ENCODE peak calls at places on chromosome 19, in nine cellular contexts. P is ascending aorta; U is heart right ventricle; R is BJ; Q is CD8-positive, alpha-beta memory T cell; O is uterus; F is effector memory CD4-positive, alpha-beta T cell; I is ovary; Y is neural progenitor cell. L is an unnamed sample. For H3K27me3, the result is how much of the 10 kb centered on the place peaks cover.

GRCh38 chr19:38433268-38433733 is at the start of gene RYR1:
- DNase-seq in P (no peak), U (peak), R (no peak), Q (no peak), O (no peak), F (no peak), I (no peak), Y (peak), L (peak)

GRCh38 chr19:52592301-52592700 is 22.2 kb downstream of the ZNF701 start:
- DNase-seq in P (no peak), U (no peak), R (no peak), Q (no peak), O (no peak), F (no peak), I (no peak), Y (no peak), L (no peak)

GRCh38 chr19:47353307-47353712 is 4.2 kb downstream of the DHX34 start:
- DNase-seq in P (no peak), U (peak), R (no peak), Q (no peak), O (no peak), F (no peak), I (no peak), Y (no peak), L (no peak)

GRCh38 chr19:17027428-17027816 is 812 bp upstream of the CPAMD8 start:
- DNase-seq in P (no peak), U (no peak), R (no peak), Q (no peak), O (no peak), F (no peak), I (no peak), Y (no peak), L (peak)

GRCh38 chr19:47002853-47003610 is 16.6 kb upstream of the NPAS1 start:
- DNase-seq in P (no peak), U (no peak), R (no peak), Q (no peak), O (no peak), F (no peak), I (no peak), Y (no peak), L (no peak)

GRCh38 chr19:18388328-18389094 is 2.6 kb downstream of the GDF15 start:
- DNase-seq in P (no peak), U (peak), R (no peak), Q (peak), O (peak), F (peak), I (peak), Y (peak), L (peak)

GRCh38 chr19:15672580-15673175 is at the start of gene CYP4F12:
- DNase-seq in P (no peak), U (peak), R (no peak), Q (peak), O (peak), F (no peak), I (peak), Y (no peak), L (peak)

GRCh38 chr19:37902668-37903067 is 3.7 kb downstream of the WDR87 start:
- DNase-seq in P (no peak), U (peak), R (no peak), Q (peak), O (peak), F (peak), I (peak), Y (peak), L (peak)

GRCh38 chr19:45958763-45959516 is 14.7 kb downstream of the NOVA2 start:
- DNase-seq in P (no peak), U (no peak), R (no peak), Q (no peak), O (no peak), F (no peak), I (no peak), Y (no peak), L (no peak)

GRCh38 chr19:43464089-43464775 is 1.2 kb downstream of the LYPD3 start:
- DNase-seq in P (peak), U (peak), R (no peak), Q (no peak), O (peak), F (no peak), I (peak), Y (peak), L (no peak)

GRCh38 chr19:47372603-47373002 is 23.5 kb downstream of the DHX34 start:
- DNase-seq in P (no peak), U (no peak), R (no peak), Q (no peak), O (no peak), F (no peak), I (no peak), Y (no peak), L (no peak)

GRCh38 chr19:45866400-45867176 is 2.5 kb downstream of the FOXA3 start:
- DNase-seq in P (no peak), U (no peak), R (no peak), Q (no peak), O (no peak), F (no peak), I (no peak), Y (no peak), L (no peak)

GRCh38 chr19:48513289-48514122 is 1.9 kb upstream of the LMTK3 start:
- DNase-seq in P (no peak), U (peak), R (no peak), Q (peak), O (no peak), F (no peak), I (no peak), Y (peak), L (peak)

GRCh38 chr19:6769006-6769637 is 1.9 kb upstream of the SH2D3A start:
- DNase-seq in P (no peak), U (no peak), R (no peak), Q (no peak), O (no peak), F (no peak), I (no peak), Y (peak), L (peak)

GRCh38 chr19:43806848-43807247 is 4.6 kb upstream of the LYPD5 start:
- DNase-seq in P (no peak), U (no peak), R (no peak), Q (no peak), O (no peak), F (no peak), I (no peak), Y (no peak), L (no peak)

GRCh38 chr19:5603626-5604025 is 18.9 kb downstream of the SAFB2 start:
- DNase-seq in P (no peak), U (no peak), R (no peak), Q (no peak), O (no peak), F (no peak), I (no peak), Y (no peak), L (no peak)

GRCh38 chr19:44747739-44748425 is 626 bp upstream of the BCL3 start:
- DNase-seq in P (no peak), U (peak), R (no peak), Q (peak), O (peak), F (no peak), I (peak), Y (peak), L (peak)

GRCh38 chr19:47020132-47020805 is 632 bp downstream of the NPAS1 start:
- DNase-seq in P (no peak), U (no peak), R (no peak), Q (no peak), O (no peak), F (no peak), I (no peak), Y (peak), L (peak)

GRCh38 chr19:17406039-17406886 is 833 bp upstream of the BST2 start:
- DNase-seq in P (no peak), U (no peak), R (no peak), Q (no peak), O (no peak), F (no peak), I (no peak), Y (no peak), L (no peak)

GRCh38 chr19:17553256-17553655 is 2.2 kb upstream of the COLGALT1 start:
- DNase-seq in P (no peak), U (peak), R (peak), Q (no peak), O (peak), F (no peak), I (peak), Y (peak), L (peak)

GRCh38 chr19:49497047-49497789 is 984 bp downstream of the RPS11 start:
- DNase-seq in P (no peak), U (peak), R (no peak), Q (peak), O (no peak), F (peak), I (no peak), Y (peak), L (peak)

GRCh38 chr19:7415163-7415856 is 66.6 kb downstream of the ARHGEF18 start:
- DNase-seq in P (no peak), U (no peak), R (no peak), Q (no peak), O (no peak), F (no peak), I (peak), Y (no peak), L (peak)

GRCh38 chr19:51257471-51257870 is 6.6 kb downstream of the SIGLECL1 start:
- DNase-seq in P (no peak), U (no peak), R (no peak), Q (no peak), O (no peak), F (no peak), I (no peak), Y (no peak), L (no peak)

GRCh38 chr19:43534811-43535761 is 2.1 kb downstream of the ZNF575 start:
- DNase-seq in P (no peak), U (peak), R (no peak), Q (peak), O (peak), F (no peak), I (peak), Y (peak), L (peak)

GRCh38 chr19:6048808-6049405 is 61.4 kb downstream of the RFX2 start:
- DNase-seq in P (no peak), U (peak), R (no peak), Q (peak), O (peak), F (peak), I (peak), Y (peak), L (peak)

GRCh38 chr19:57382806-57383488 is 6.7 kb upstream of the ZNF548 start:
- DNase-seq in P (no peak), U (no peak), R (no peak), Q (no peak), O (no peak), F (no peak), I (no peak), Y (no peak), L (no peak)

GRCh38 chr19:19900124-19900523 is 622 bp upstream of the ZNF93 start:
- DNase-seq in P (no peak), U (no peak), R (peak), Q (no peak), O (no peak), F (no peak), I (no peak), Y (no peak), L (peak)

GRCh38 chr19:11446652-11447301 is 11.3 kb downstream of the PRKCSH start:
- DNase-seq in P (no peak), U (peak), R (no peak), Q (peak), O (no peak), F (peak), I (peak), Y (peak), L (peak)

GRCh38 chr19:53961523-53962345 is 1.0 kb upstream of the CACNG8 start:
- DNase-seq in P (no peak), U (no peak), R (no peak), Q (no peak), O (no peak), F (no peak), I (no peak), Y (peak), L (peak)

GRCh38 chr19:53960187-53960586 is 2.5 kb upstream of the CACNG8 start:
- DNase-seq in P (no peak), U (no peak), R (no peak), Q (no peak), O (no peak), F (no peak), I (no peak), Y (peak), L (peak)

GRCh38 chr19:53959176-53959757 is 3.5 kb upstream of the CACNG8 start:
- DNase-seq in P (no peak), U (no peak), R (no peak), Q (no peak), O (no peak), F (no peak), I (no peak), Y (peak), L (peak)

GRCh38 chr19:53962887-53963435 is at the start of gene CACNG8:
- DNase-seq in P (no peak), U (no peak), R (no peak), Q (no peak), O (no peak), F (no peak), I (no peak), Y (peak), L (peak)

GRCh38 chr19:53960886-53961285 is 1.9 kb upstream of the CACNG8 start:
- DNase-seq in P (no peak), U (no peak), R (no peak), Q (no peak), O (no peak), F (no peak), I (no peak), Y (no peak), L (peak)
- H3K27me3 ChIP-seq in P (under half), U (half or more), R (under half), Q (under half), O (under half), F (under half), I (under half), Y (half or more), L (under half)

GRCh38 chr19:33766623-33767022 is 30.0 kb upstream of the KCTD15 start:
- DNase-seq in P (no peak), U (no peak), R (no peak), Q (no peak), O (no peak), F (no peak), I (no peak), Y (no peak), L (no peak)
- H3K27me3 ChIP-seq in P (under half), U (under half), R (under half), Q (under half), O (under half), F (under half), I (under half), Y (under half), L (under half)

DNA sequence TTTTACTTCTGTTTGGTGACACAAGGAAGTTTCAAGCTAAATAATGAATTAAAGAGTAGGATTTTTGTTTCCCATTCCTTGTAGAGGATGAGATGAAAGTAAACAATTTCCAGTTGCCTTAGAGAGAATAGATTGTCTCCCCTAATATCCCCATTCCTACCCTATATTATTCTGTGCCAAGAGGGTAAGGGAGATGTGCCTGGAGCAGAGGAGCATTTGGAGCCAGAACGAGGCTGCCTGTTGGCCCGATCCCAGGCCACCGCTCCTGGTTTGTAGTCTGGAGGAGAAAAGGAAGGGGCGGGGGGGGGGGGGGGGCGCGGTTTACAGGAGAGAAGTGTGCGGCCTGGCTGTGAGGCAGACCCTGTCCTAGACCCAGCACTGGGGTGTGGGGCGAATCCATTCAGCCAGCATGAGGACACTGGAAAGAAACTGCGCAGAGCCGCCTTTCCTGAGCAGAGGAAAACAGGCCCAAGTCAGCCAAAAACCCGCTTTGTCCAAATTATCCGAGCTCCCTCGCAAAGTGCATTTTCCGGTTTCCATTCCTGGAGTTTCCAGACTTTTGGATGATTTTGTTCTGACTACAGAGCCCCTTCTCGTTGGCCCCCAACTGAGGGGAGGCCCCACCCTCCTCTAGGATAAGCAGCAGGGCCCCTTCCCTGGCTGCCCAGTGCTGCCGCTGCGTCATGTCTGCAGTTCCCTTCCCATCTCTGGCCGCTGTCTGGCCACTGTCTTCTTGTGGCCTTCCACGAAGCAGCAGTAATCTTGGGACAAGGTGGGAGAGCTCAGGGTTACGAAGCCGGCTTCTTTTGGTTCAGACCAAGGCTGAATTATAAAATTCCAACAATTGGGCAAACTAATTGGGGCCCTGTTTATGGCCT is 23.0 kb downstream of the NFIX start:
- DNase-seq in P (no peak), U (peak), R (no peak), Q (no peak), O (peak), F (no peak), I (peak), Y (peak), L (peak)
- H3K27me3 ChIP-seq in P (under half), U (under half), R (under half), Q (under half), O (under half), F (under half), I (under half), Y (half or more), L (half or more)

GRCh38 chr19:994516-994915 is 5.7 kb upstream of the GRIN3B start:
- DNase-seq in P (no peak), U (no peak), R (no peak), Q (no peak), O (no peak), F (no peak), I (no peak), Y (no peak), L (no peak)

GRCh38 chr19:995051-995827 is 5.0 kb upstream of the GRIN3B start:
- DNase-seq in P (no peak), U (no peak), R (no peak), Q (no peak), O (no peak), F (no peak), I (no peak), Y (no peak), L (no peak)

GRCh38 chr19:998064-998463 is 2.2 kb upstream of the GRIN3B start:
- DNase-seq in P (no peak), U (no peak), R (no peak), Q (no peak), O (no peak), F (no peak), I (no peak), Y (no peak), L (no peak)

GRCh38 chr19:993831-994393 is 6.3 kb upstream of the GRIN3B start:
- DNase-seq in P (no peak), U (no peak), R (no peak), Q (no peak), O (no peak), F (no peak), I (no peak), Y (no peak), L (no peak)

GRCh38 chr19:996051-996838 is 4.0 kb upstream of the GRIN3B start:
- DNase-seq in P (no peak), U (no peak), R (no peak), Q (peak), O (peak), F (peak), I (peak), Y (peak), L (peak)
- H3K27me3 ChIP-seq in P (under half), U (half or more), R (under half), Q (under half), O (under half), F (under half), I (under half), Y (half or more), L (under half)

GRCh38 chr19:54424660-54425381 is 9.6 kb downstream of the TTYH1 start:
- DNase-seq in P (no peak), U (no peak), R (no peak), Q (no peak), O (no peak), F (no peak), I (no peak), Y (no peak), L (no peak)

GRCh38 chr19:54424201-54424600 is 8.9 kb downstream of the TTYH1 start:
- DNase-seq in P (no peak), U (no peak), R (no peak), Q (no peak), O (no peak), F (no peak), I (no peak), Y (no peak), L (no peak)

GRCh38 chr19:54426291-54426918 is 11.1 kb downstream of the TTYH1 start:
- DNase-seq in P (no peak), U (no peak), R (no peak), Q (no peak), O (no peak), F (no peak), I (no peak), Y (peak), L (no peak)

GRCh38 chr19:54427586-54427985 is 12.3 kb downstream of the TTYH1 start:
- DNase-seq in P (no peak), U (no peak), R (no peak), Q (no peak), O (no peak), F (no peak), I (no peak), Y (no peak), L (no peak)

DNA sequence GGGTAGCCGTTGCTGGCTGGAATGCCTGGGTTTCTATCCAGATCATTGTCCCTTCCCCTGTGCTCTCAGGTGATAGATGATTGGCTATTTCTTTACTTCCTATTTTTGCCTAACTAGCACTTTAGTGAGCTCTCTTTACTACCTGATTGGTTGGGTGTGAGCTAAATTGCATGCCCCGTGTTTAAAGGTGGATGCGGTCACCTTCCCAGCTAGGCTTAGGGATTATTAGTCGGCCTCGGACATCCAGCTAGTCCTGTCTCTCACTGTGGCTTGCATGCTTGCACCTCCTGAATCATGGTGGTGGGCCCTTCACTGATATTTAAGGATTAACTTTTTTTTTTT is 10.1 kb downstream of the TTYH1 start:
- DNase-seq in P (no peak), U (no peak), R (no peak), Q (no peak), O (no peak), F (no peak), I (no peak), Y (no peak), L (no peak)
- H3K27me3 ChIP-seq in P (under half), U (under half), R (under half), Q (under half), O (under half), F (under half), I (under half), Y (under half), L (under half)

GRCh38 chr19:1067341-1068103 is 555 bp downstream of the ARHGAP45 start:
- DNase-seq in P (no peak), U (no peak), R (no peak), Q (peak), O (no peak), F (peak), I (peak), Y (no peak), L (no peak)
- H3K27me3 ChIP-seq in P (under half), U (half or more), R (under half), Q (under half), O (under half), F (under half), I (under half), Y (half or more), L (under half)

DNA sequence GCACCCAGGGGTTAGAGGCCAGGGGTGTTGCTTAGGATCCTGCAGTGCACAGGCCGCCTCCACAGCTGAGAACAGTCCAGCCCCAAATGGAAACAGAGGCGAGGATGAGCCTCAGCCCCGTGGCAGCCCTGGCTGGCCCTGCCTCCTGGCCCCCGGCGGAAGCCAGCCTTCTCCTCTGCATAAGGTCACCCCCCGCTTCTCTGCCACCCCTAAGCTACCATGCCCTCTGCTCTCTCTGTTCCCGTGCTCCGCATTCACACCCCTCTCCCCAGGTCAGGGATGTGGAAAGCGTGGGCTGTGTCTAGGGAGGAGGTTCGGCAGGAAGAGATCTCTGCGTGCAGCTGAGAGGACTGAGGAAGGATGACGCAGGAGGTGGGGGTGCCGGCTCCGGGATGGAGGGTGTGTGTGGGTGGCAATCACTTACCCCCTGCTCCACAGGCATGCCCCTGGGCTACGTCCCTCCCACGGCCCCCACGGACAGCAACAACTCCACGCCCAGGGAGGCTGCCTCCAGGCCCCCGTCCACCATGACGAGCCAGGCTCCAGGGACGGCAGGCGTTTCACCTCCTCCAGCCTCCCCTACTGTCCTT is 6.0 kb downstream of the SSC5D start:
- DNase-seq in P (no peak), U (peak), R (no peak), Q (no peak), O (peak), F (no peak), I (peak), Y (no peak), L (no peak)
- H3K27me3 ChIP-seq in P (under half), U (under half), R (under half), Q (under half), O (under half), F (under half), I (under half), Y (under half), L (under half)

L was measured in GM23338.